ENCODE peak calls at places on chromosomes 4 and X, in five cellular contexts. W, N, O, K and I are unnamed samples.

GRCh38 chrX:15501506-15501905 is 899 bp downstream of the BMX start:
- DNase-seq in W (no peak), N (no peak), O (no peak), K (no peak), I (no peak)

GRCh38 chr4:145177511-145177905 is 2.9 kb downstream of the OTUD4 start:
- DNase-seq in W (no peak), N (no peak), O (no peak), K (no peak), I (no peak)

GRCh38 chr4:124135409-124135813 is 577.1 kb downstream of the ANKRD50 start:
- DNase-seq in W (no peak), N (no peak), O (no peak), K (no peak), I (no peak)

GRCh38 chrX:29690061-29690460 is 525.3 kb upstream of the MAGEB2 start:
- DNase-seq in W (no peak), N (no peak), O (no peak), K (no peak), I (no peak)

GRCh38 chr4:89949782-89950387 is 55.2 kb downstream of the MMRN1 start:
- DNase-seq in W (no peak), N (no peak), O (no peak), K (no peak), I (no peak)

GRCh38 chrX:71917621-71918341 is 7.1 kb downstream of the NHSL2 start:
- DNase-seq in W (no peak), N (no peak), O (no peak), K (no peak), I (no peak)

GRCh38 chr4:72302981-72303704 is 265.9 kb downstream of the ADAMTS3 start:
- DNase-seq in W (peak; percentile 3), N (no peak), O (peak; percentile 34), K (peak; percentile 6), I (no peak)

GRCh38 chr4:189845145-189845846 is 95.4 kb upstream of the FRG1 start:
- DNase-seq in W (no peak), N (no peak), O (no peak), K (no peak), I (no peak)

GRCh38 chr4:39928538-39928937 is 49.2 kb downstream of the PDS5A start:
- DNase-seq in W (no peak), N (no peak), O (no peak), K (no peak), I (no peak)

GRCh38 chr4:10421344-10422055 is 35.7 kb downstream of the ZNF518B start:
- DNase-seq in W (no peak), N (no peak), O (no peak), K (no peak), I (no peak)

GRCh38 chr4:76156635-76157034 is 8.4 kb upstream of the NUP54 start:
- DNase-seq in W (no peak), N (no peak), O (no peak), K (no peak), I (no peak)

GRCh38 chr4:56728512-56728911 is 47.4 kb upstream of the HOPX start:
- DNase-seq in W (no peak), N (no peak), O (no peak), K (no peak), I (peak; percentile 86)

GRCh38 chrX:6959006-6959405 is 188.5 kb upstream of the STS start:
- DNase-seq in W (no peak), N (no peak), O (no peak), K (no peak), I (no peak)

GRCh38 chr4:15003441-15003890 is 1.2 kb downstream of the CPEB2 start:
- DNase-seq in W (no peak), N (peak; percentile 77), O (no peak), K (no peak), I (peak; percentile 26)

GRCh38 chrX:40474205-40474626 is 106.6 kb upstream of the ATP6AP2 start:
- DNase-seq in W (peak; percentile 21), N (no peak), O (peak; percentile 20), K (no peak), I (no peak)

GRCh38 chr4:49516796-49517195 is 530.7 kb downstream of the CWH43 start:
- DNase-seq in W (no peak), N (peak; percentile 44), O (no peak), K (no peak), I (no peak)

GRCh38 chr4:54392459-54392858 is 163.4 kb downstream of the PDGFRA start:
- DNase-seq in W (no peak), N (no peak), O (no peak), K (no peak), I (no peak)

GRCh38 chr4:86174496-86174895 is 185.4 kb downstream of the MAPK10 start:
- DNase-seq in W (no peak), N (no peak), O (no peak), K (no peak), I (no peak)

GRCh38 chrX:107451754-107452153 is 2.3 kb downstream of the FRMPD3 start:
- DNase-seq in W (no peak), N (no peak), O (no peak), K (no peak), I (no peak)

GRCh38 chr4:104531390-104531789 is 36.7 kb upstream of the CXXC4 start:
- DNase-seq in W (no peak), N (no peak), O (no peak), K (no peak), I (no peak)

GRCh38 chrX:28229217-28229616 is 248.0 kb upstream of the DCAF8L1 start:
- DNase-seq in W (no peak), N (no peak), O (no peak), K (no peak), I (no peak)

GRCh38 chr4:2484993-2485392 is 16.1 kb downstream of the RNF4 start:
- DNase-seq in W (no peak), N (peak; percentile 83), O (no peak), K (no peak), I (peak; percentile 93)

GRCh38 chr4:1775731-1776500 is 17.2 kb upstream of the FGFR3 start:
- DNase-seq in W (no peak), N (no peak), O (peak; percentile 46), K (no peak), I (no peak)

GRCh38 chr4:52265781-52266525 is 214.8 kb downstream of the SPATA18 start:
- DNase-seq in W (no peak), N (no peak), O (no peak), K (no peak), I (no peak)

GRCh38 chrX:134172588-134173259 is 64.3 kb upstream of the CCDC160 start:
- DNase-seq in W (peak; percentile 7), N (peak; percentile 58), O (no peak), K (no peak), I (no peak)

GRCh38 chr4:78749972-78750727 is 26.0 kb upstream of the BMP2K start:
- DNase-seq in W (no peak), N (no peak), O (no peak), K (no peak), I (no peak)

DNA sequence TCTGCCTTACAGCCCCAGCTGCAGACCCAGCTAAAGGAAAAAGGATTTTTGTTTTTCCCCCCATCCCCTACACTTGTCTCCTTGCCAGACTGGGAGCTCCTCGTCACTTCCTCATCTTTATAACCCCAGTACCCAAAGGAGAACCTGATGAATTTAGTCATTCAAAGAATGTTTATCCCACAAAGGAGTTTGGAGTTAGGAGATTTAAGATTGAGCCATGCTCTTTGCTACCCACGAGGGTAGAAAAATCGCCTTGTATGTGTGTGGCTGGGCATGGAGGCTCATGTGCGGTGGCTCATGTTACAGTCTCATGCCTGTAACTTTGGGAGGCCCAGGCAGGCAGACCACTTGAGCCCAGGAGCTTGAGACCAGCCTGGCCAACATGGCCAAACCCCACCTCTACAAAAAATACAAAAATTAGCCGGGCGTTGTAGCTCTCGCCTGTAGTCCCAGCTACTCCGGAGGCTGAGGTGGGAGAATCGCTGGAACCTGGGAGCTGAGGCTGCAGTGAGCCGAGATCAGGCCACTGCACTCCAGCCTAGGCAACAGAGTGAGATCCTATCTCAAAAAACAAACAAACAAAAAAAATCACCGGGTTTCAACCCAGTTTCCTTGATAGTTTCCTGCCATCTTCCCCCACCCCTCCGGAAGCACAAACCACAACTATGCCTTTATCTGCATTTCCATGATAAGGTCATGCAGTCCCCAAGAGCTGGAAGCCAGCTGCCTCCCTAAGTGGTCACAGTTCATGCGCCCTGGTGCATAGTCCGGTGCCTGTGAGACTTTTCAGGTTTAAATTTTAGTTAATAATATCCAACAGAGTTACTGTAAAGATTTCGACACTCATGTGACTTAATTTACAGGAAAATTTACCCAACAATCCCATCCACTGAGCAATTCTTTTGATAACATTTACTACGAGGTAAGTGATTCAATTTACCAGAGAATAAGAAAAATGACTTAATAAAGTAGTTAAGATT is 1.5 kb downstream of the CFAP97 start:
- DNase-seq in W (no peak), N (no peak), O (peak; percentile 94), K (no peak), I (no peak)
- TF ChIP-seq POLR2A in W (no peak), N (peak; percentile 18), O (peak; percentile 76), K (no peak), I (no peak)

DNA sequence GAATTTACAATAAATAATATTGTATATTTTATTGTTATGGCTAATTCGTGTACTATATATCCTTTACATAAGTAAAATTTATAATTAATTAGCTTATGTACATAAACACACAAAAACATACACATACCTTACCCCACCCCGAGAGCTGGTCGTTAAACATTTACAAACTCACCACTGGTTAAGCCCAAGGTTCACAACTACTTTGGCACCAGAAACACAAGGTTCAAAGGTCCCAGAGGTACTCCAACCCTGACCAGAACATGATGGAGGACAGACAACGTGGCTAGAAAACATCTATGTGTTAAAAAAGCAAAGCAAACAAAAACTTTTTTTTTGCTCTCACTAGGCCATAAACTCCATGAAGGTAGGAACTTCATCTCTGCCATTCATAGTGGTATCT is 37.7 kb downstream of the SLC25A5 start:
- DNase-seq in W (no peak), N (no peak), O (peak; percentile 90), K (no peak), I (no peak)
- H3K4me3 ChIP-seq in W (no peak overlapping the region), N (no peak overlapping the region), O (no peak overlapping the region), K (no peak overlapping the region), I (no peak overlapping the region)

GRCh38 chrX:54044877-54045328 is 630 bp upstream of the PHF8 start:
- DNase-seq in W (no peak), N (no peak), O (peak; percentile 84), K (no peak), I (no peak)

GRCh38 chrX:54042609-54043010 is 1.7 kb downstream of the PHF8 start:
- DNase-seq in W (peak; percentile 60), N (peak; percentile 71), O (peak; percentile 48), K (peak; percentile 4), I (peak; percentile 16)

GRCh38 chrX:54044126-54044876 is at the start of gene PHF8:
- DNase-seq in W (peak; percentile 76), N (peak; percentile 96), O (peak; percentile 86), K (peak; percentile 88), I (peak; percentile 92)

GRCh38 chrX:54043084-54043483 is 1.2 kb downstream of the PHF8 start:
- DNase-seq in W (no peak), N (no peak), O (no peak), K (no peak), I (no peak)

DNA sequence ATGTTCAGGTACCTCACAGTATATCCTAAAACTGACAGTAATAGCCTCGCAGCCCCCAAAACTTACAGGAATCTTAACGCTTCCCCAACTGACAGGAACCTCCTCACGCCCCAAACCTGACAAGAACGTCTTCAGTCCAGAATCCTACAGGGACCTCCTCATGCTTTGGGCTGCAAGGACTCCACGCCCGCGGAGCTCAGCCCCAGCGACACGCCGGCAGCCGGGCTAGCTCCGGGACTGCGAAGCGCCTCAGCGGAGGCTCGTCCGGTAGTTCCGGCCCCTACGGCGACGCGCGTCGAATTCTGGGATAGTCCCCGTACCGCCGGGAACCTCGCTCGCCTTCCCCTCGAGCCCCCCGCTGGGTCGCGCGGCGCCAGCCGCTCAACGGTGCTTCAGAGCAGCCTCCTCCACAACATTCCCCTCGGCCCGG is 562 bp downstream of the PHF8 start:
- DNase-seq in W (no peak), N (no peak), O (no peak), K (no peak), I (no peak)
- TF ChIP-seq POLR2A in W (peak; percentile 45), N (no peak), O (no peak), K (no peak), I (no peak)

GRCh38 chrX:79601336-79602131 is 234.4 kb upstream of the ITM2A start:
- DNase-seq in W (no peak), N (no peak), O (no peak), K (no peak), I (no peak)
- H3K4me3 ChIP-seq in W (no peak overlapping the region), N (no peak overlapping the region), O (no peak overlapping the region), K (no peak overlapping the region), I (no peak overlapping the region)